ENCODE peak calls at places on chromosomes 5 and 9, in four cellular contexts. One of them, this sample, is unnamed.

GRCh38 chr5:56640763-56641406 is 174.5 kb upstream of the MAP3K1 start:
- DNase-seq in HepG2: no peak
- DNase-seq in GM12878: no peak
- DNase-seq in SK-N-SH: no peak
- DNase-seq in this sample: no peak

GRCh38 chr5:14505310-14506140 is 76.1 kb upstream of the OTULINL start:
- DNase-seq in HepG2: no peak
- DNase-seq in GM12878: no peak
- DNase-seq in SK-N-SH: peak; percentile 64
- DNase-seq in this sample: peak; percentile 44

GRCh38 chr5:141783599-141784296 is 94.5 kb downstream of the PCDH1 start:
- DNase-seq in HepG2: no peak
- DNase-seq in GM12878: no peak
- DNase-seq in SK-N-SH: no peak
- DNase-seq in this sample: no peak

GRCh38 chr9:19969721-19970120 is 180.9 kb upstream of the SLC24A2 start:
- DNase-seq in HepG2: no peak
- DNase-seq in GM12878: no peak
- DNase-seq in SK-N-SH: no peak
- DNase-seq in this sample: no peak

GRCh38 chr9:129866373-129867137 is 31.3 kb downstream of the USP20 start:
- DNase-seq in HepG2: no peak
- DNase-seq in GM12878: no peak
- DNase-seq in SK-N-SH: no peak
- DNase-seq in this sample: no peak

GRCh38 chr9:13480688-13481087 is 201.2 kb upstream of the MPDZ start:
- DNase-seq in HepG2: no peak
- DNase-seq in GM12878: no peak
- DNase-seq in SK-N-SH: no peak
- DNase-seq in this sample: no peak

GRCh38 chr9:130301483-130302286 is 36.1 kb downstream of the HMCN2 start:
- DNase-seq in HepG2: no peak
- DNase-seq in GM12878: no peak
- DNase-seq in SK-N-SH: peak; percentile 59
- DNase-seq in this sample: no peak

GRCh38 chr5:56480305-56481146 is 247.4 kb upstream of the ANKRD55 start:
- DNase-seq in HepG2: peak; percentile 96
- DNase-seq in GM12878: peak; percentile 9
- DNase-seq in SK-N-SH: peak; percentile 92
- DNase-seq in this sample: no peak

GRCh38 chr5:147391781-147392180 is 118.1 kb downstream of the DPYSL3 start:
- DNase-seq in HepG2: peak; percentile 25
- DNase-seq in GM12878: no peak
- DNase-seq in SK-N-SH: peak; percentile 60
- DNase-seq in this sample: no peak

GRCh38 chr9:6843742-6844141 is 86.0 kb downstream of the KDM4C start:
- DNase-seq in HepG2: no peak
- DNase-seq in GM12878: no peak
- DNase-seq in SK-N-SH: no peak
- DNase-seq in this sample: no peak

GRCh38 chr5:149037819-149038218 is 25.0 kb downstream of the SH3TC2 start:
- DNase-seq in HepG2: no peak
- DNase-seq in GM12878: no peak
- DNase-seq in SK-N-SH: no peak
- DNase-seq in this sample: no peak

GRCh38 chr5:101897914-101898313 is 398.2 kb downstream of the SLCO4C1 start:
- DNase-seq in HepG2: no peak
- DNase-seq in GM12878: peak; percentile 1
- DNase-seq in SK-N-SH: peak; percentile 8
- DNase-seq in this sample: peak; percentile 0

GRCh38 chr9:69502671-69503301 is 169.4 kb downstream of the APBA1 start:
- DNase-seq in HepG2: no peak
- DNase-seq in GM12878: no peak
- DNase-seq in SK-N-SH: no peak
- DNase-seq in this sample: no peak
- TF ChIP-seq MXI1 in HepG2: no peak
- TF ChIP-seq MXI1 in GM12878: no peak
- TF ChIP-seq MXI1 in SK-N-SH: no peak
- TF ChIP-seq MXI1 in this sample: no peak

DNA sequence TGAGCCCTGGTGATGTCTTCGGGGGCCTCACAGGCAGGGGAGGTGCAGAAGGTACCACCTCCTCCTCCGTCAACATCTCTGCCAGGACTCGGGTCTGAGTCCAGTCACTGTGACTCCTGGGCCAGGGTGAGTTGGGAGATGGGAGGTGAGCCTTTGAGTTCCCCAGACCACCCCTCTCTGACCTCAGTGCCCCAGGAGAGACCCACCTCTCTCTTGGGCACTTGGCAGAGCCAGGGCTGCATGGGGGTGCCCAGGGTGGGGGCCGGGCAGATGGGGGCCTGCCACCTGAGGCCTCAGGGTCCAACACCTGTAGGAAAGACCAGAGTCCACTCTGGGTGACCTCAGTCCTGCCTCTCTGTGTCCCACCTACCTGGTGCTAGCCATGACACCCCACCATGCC is 6.8 kb downstream of the KIF12 start:
- DNase-seq in HepG2: no peak
- DNase-seq in GM12878: no peak
- DNase-seq in SK-N-SH: no peak
- DNase-seq in this sample: no peak
- TF ChIP-seq POLR2AphosphoS5 in HepG2: no peak
- TF ChIP-seq POLR2AphosphoS5 in GM12878: no peak
- TF ChIP-seq POLR2AphosphoS5 in SK-N-SH: no peak
- TF ChIP-seq POLR2AphosphoS5 in this sample: no peak

GRCh38 chr5:179111267-179112207 is 51.4 kb downstream of the ZNF354C start:
- DNase-seq in HepG2: no peak
- DNase-seq in GM12878: no peak
- DNase-seq in SK-N-SH: no peak
- DNase-seq in this sample: no peak

GRCh38 chr5:179112469-179113142 is 52.4 kb downstream of the ZNF354C start:
- DNase-seq in HepG2: no peak
- DNase-seq in GM12878: no peak
- DNase-seq in SK-N-SH: no peak
- DNase-seq in this sample: no peak

GRCh38 chr5:179113945-179114641 is 53.9 kb downstream of the ZNF354C start:
- DNase-seq in HepG2: no peak
- DNase-seq in GM12878: no peak
- DNase-seq in SK-N-SH: no peak
- DNase-seq in this sample: no peak

GRCh38 chr5:179114756-179115155 is 54.6 kb downstream of the ZNF354C start:
- DNase-seq in HepG2: no peak
- DNase-seq in GM12878: no peak
- DNase-seq in SK-N-SH: no peak
- DNase-seq in this sample: no peak

GRCh38 chr5:179113143-179113530 is 53.0 kb downstream of the ZNF354C start:
- DNase-seq in HepG2: no peak
- DNase-seq in GM12878: no peak
- DNase-seq in SK-N-SH: no peak
- DNase-seq in this sample: no peak
- TF ChIP-seq MXI1 in HepG2: no peak
- TF ChIP-seq MXI1 in GM12878: no peak
- TF ChIP-seq MXI1 in SK-N-SH: no peak
- TF ChIP-seq MXI1 in this sample: no peak

GRCh38 chr9:123425261-123425821 is 69.3 kb downstream of the CRB2 start:
- DNase-seq in HepG2: no peak
- DNase-seq in GM12878: no peak
- DNase-seq in SK-N-SH: no peak
- DNase-seq in this sample: no peak
- TF ChIP-seq POLR2AphosphoS5 in HepG2: no peak
- TF ChIP-seq POLR2AphosphoS5 in GM12878: no peak
- TF ChIP-seq POLR2AphosphoS5 in SK-N-SH: no peak
- TF ChIP-seq POLR2AphosphoS5 in this sample: no peak

GRCh38 chr9:84622981-84623380 is 46.5 kb upstream of the NTRK2 start:
- DNase-seq in HepG2: no peak
- DNase-seq in GM12878: no peak
- DNase-seq in SK-N-SH: no peak
- DNase-seq in this sample: no peak
- TF ChIP-seq MXI1 in HepG2: no peak
- TF ChIP-seq MXI1 in GM12878: no peak
- TF ChIP-seq MXI1 in SK-N-SH: no peak
- TF ChIP-seq MXI1 in this sample: no peak

GRCh38 chr5:19256036-19256435 is 732.0 kb downstream of the CDH18 start:
- DNase-seq in HepG2: no peak
- DNase-seq in GM12878: no peak
- DNase-seq in SK-N-SH: no peak
- DNase-seq in this sample: no peak
- TF ChIP-seq POLR2AphosphoS5 in HepG2: no peak
- TF ChIP-seq POLR2AphosphoS5 in GM12878: no peak
- TF ChIP-seq POLR2AphosphoS5 in SK-N-SH: no peak
- TF ChIP-seq POLR2AphosphoS5 in this sample: no peak

GRCh38 chr5:92887254-92887653 is 693.8 kb downstream of the NR2F1-AS1 start:
- DNase-seq in HepG2: peak; percentile 94
- DNase-seq in GM12878: no peak
- DNase-seq in SK-N-SH: no peak
- DNase-seq in this sample: no peak
- TF ChIP-seq MXI1 in HepG2: peak; percentile 39
- TF ChIP-seq MXI1 in GM12878: no peak
- TF ChIP-seq MXI1 in SK-N-SH: no peak
- TF ChIP-seq MXI1 in this sample: no peak

GRCh38 chr9:134871941-134872340 is 8.7 kb upstream of the FCN2 start:
- DNase-seq in HepG2: no peak
- DNase-seq in GM12878: no peak
- DNase-seq in SK-N-SH: no peak
- DNase-seq in this sample: no peak
- TF ChIP-seq POLR2AphosphoS5 in HepG2: no peak
- TF ChIP-seq POLR2AphosphoS5 in GM12878: no peak
- TF ChIP-seq POLR2AphosphoS5 in SK-N-SH: no peak
- TF ChIP-seq POLR2AphosphoS5 in this sample: no peak

DNA sequence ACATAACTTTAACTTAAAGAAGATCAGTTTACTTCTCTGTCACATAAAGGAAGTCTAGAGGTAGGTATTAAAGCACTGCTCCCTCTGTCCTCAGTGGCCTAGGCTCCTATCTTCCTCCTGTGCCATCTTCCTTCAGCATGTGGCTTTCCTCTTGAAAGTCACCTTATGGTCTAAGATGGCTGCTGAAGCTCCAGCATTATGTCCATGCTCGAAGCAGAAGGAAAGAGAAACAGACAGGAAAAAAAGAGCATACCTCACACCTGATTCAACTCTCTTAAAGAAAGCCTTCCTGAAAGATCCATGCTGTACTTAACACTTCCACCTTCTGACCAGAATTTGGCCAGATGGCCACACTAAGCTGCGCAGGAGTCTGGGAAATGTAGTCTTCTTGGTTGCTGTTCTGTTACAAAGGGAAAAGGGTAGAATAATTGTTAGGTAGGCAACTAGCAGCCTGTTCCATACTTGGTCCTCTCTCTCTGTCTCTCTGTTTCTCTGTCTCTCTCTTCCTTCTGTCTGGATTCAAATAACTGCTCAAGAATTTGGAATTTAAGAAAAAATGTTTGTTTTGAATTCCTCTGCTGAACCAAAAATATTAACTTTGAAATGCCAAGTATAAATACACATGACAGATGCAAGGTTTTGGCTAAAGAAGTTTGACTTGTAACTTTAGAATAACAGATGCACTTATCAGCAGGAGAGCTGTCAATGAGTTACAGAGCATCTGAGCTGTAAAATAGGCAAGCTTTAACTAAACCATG is 15.9 kb downstream of the TMEM174 start:
- DNase-seq in HepG2: no peak
- DNase-seq in GM12878: no peak
- DNase-seq in SK-N-SH: no peak
- DNase-seq in this sample: no peak
- TF ChIP-seq MXI1 in HepG2: no peak
- TF ChIP-seq MXI1 in GM12878: no peak
- TF ChIP-seq MXI1 in SK-N-SH: no peak
- TF ChIP-seq MXI1 in this sample: no peak

DNA sequence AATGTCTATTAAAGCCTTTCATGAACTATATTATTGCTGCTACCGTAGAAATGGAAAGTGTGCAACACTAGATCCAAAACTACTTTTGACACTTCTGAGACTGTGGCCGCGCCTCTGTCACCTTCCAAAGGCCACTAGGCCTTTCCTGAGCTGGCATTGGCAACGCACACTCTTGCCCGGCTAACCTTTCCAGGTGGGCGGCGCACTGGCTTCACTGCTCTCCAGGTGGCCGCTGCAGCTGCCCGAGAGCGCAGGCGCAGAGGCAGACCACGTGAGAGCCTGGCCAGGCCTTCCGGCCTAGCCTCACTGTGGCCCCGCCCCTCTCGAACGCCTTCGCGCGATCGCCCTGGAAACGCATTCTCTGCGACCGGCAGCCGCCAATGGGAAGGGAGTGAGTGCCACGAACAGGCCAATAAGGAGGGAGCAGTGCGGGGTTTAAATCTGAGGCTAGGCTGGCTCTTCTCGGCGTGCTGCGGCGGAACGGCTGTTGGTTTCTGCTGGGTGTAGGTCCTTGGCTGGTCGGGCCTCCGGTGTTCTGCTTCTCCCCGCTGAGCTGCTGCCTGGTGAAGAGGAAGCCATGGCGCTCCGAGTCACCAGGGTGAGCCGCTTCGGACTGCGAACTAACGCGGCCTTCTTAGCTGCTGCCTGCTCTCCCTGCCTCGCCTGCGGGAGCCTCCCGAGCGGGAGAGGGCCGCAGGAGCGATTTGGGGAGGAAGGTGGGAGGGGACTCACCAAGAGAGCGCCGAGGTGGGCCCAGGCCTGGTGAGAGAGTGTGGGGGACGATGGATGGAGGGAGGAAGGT is at the start of gene CCNB1:
- DNase-seq in HepG2: peak; percentile 97
- DNase-seq in GM12878: peak; percentile 95
- DNase-seq in SK-N-SH: peak; percentile 98
- DNase-seq in this sample: peak; percentile 99
- TF ChIP-seq POLR2AphosphoS5 in HepG2: peak; percentile 86
- TF ChIP-seq POLR2AphosphoS5 in GM12878: peak; percentile 71
- TF ChIP-seq POLR2AphosphoS5 in SK-N-SH: peak; percentile 84
- TF ChIP-seq POLR2AphosphoS5 in this sample: peak; percentile 76